ENCODE peak calls at places on chromosomes 5 and 9, in ten cellular contexts. G is H7, B is NCI-H774, C is AML-193, A is fibroblast of mammary gland, E is AG08395, R is HCT116, Q is NCI-H345, H is amniotic epithelial cell, X is GM19239. U is an unnamed sample.

GRCh38 chr9:38141751-38142150 is 72.7 kb upstream of the SHB start:
- DNase-seq in G (no peak), B (no peak), C (no peak), A (peak), E (peak), R (no peak), Q (no peak), H (peak), X (no peak), U (no peak)

GRCh38 chr5:157574456-157575095 is 999 bp downstream of the ADAM19 start:
- DNase-seq in G (peak), B (no peak), C (no peak), A (no peak), E (no peak), R (no peak), Q (no peak), H (no peak), X (no peak), U (no peak)

GRCh38 chr9:6106576-6107339 is 91.3 kb upstream of the RANBP6 start:
- DNase-seq in G (peak), B (peak), C (peak), A (peak), E (peak), R (peak), Q (peak), H (peak), X (peak), U (no peak)

GRCh38 chr5:79346420-79346824 is 110.5 kb downstream of the JMY start:
- DNase-seq in G (no peak), B (no peak), C (no peak), A (peak), E (peak), R (peak), Q (no peak), H (no peak), X (no peak), U (no peak)

GRCh38 chr9:32839013-32839442 is 55.7 kb downstream of the TMEM215 start:
- DNase-seq in G (no peak), B (no peak), C (no peak), A (no peak), E (no peak), R (no peak), Q (no peak), H (no peak), X (no peak), U (no peak)

GRCh38 chr9:135222991-135223760 is 135.7 kb downstream of the OLFM1 start:
- DNase-seq in G (no peak), B (no peak), C (no peak), A (no peak), E (no peak), R (no peak), Q (no peak), H (no peak), X (no peak), U (no peak)

GRCh38 chr5:14415516-14416074 is 166.0 kb upstream of the OTULINL start:
- DNase-seq in G (no peak), B (no peak), C (no peak), A (peak), E (no peak), R (no peak), Q (no peak), H (no peak), X (no peak), U (no peak)

GRCh38 chr9:89873801-89874200 is 269.0 kb downstream of the GADD45G start:
- DNase-seq in G (no peak), B (no peak), C (no peak), A (no peak), E (no peak), R (no peak), Q (no peak), H (no peak), X (no peak), U (no peak)

GRCh38 chr5:138029944-138030343 is 2.9 kb downstream of the FAM13B start:
- DNase-seq in G (no peak), B (no peak), C (no peak), A (no peak), E (no peak), R (no peak), Q (no peak), H (no peak), X (no peak), U (no peak)

GRCh38 chr9:112378441-112379176 is 1.3 kb upstream of the HSDL2 start:
- DNase-seq in G (no peak), B (no peak), C (no peak), A (peak), E (no peak), R (no peak), Q (peak), H (no peak), X (no peak), U (no peak)

GRCh38 chr9:82961504-82962125 is 101.3 kb downstream of the RASEF start:
- DNase-seq in G (peak), B (peak), C (peak), A (peak), E (peak), R (peak), Q (peak), H (peak), X (peak), U (peak)

GRCh38 chr9:3497857-3498256 is 27.9 kb downstream of the RFX3 start:
- DNase-seq in G (no peak), B (no peak), C (no peak), A (no peak), E (no peak), R (no peak), Q (no peak), H (no peak), X (no peak), U (no peak)